ENCODE peak calls at places on chromosomes 1 and 21, in five cellular contexts. N is Peyer's patch, P is HCT116, B is stomach, U is spleen. O is an unnamed sample.

GRCh38 chr1:25804964-25805862 is 5.2 kb downstream of the SELENON start:
- DNase-seq in N (no peak), P (no peak), B (no peak), U (peak; percentile 52), O (no peak)

GRCh38 chr1:109253803-109254620 is 4.7 kb downstream of the CELSR2 start:
- DNase-seq in N (no peak), P (no peak), B (no peak), U (peak; percentile 57), O (no peak)

GRCh38 chr1:172545349-172546004 is 12.5 kb downstream of the SUCO start:
- DNase-seq in N (no peak), P (no peak), B (no peak), U (no peak), O (no peak)

GRCh38 chr1:109083495-109083894 is 7.1 kb upstream of the TMEM167B start:
- DNase-seq in N (no peak), P (no peak), B (no peak), U (no peak), O (no peak)

GRCh38 chr1:66686406-66686805 is 65.9 kb upstream of the DYNLT5 start:
- DNase-seq in N (no peak), P (no peak), B (no peak), U (no peak), O (no peak)

GRCh38 chr1:239858058-239858457 is 233.6 kb upstream of the FMN2 start:
- DNase-seq in N (no peak), P (no peak), B (no peak), U (no peak), O (no peak)

GRCh38 chr21:44959376-44960091 is 19.7 kb downstream of the SLX9 start:
- DNase-seq in N (no peak), P (no peak), B (no peak), U (peak; percentile 73), O (no peak)

GRCh38 chr1:14891991-14892390 is 261.6 kb upstream of the TMEM51 start:
- DNase-seq in N (no peak), P (no peak), B (no peak), U (no peak), O (peak; percentile 72)

GRCh38 chr1:211648980-211649934 is 26.2 kb downstream of the NEK2 start:
- DNase-seq in N (peak; percentile 39), P (no peak), B (peak; percentile 68), U (peak; percentile 84), O (peak; percentile 73)

GRCh38 chr1:35398739-35399138 is 130.2 kb downstream of the ZMYM4 start:
- DNase-seq in N (no peak), P (no peak), B (no peak), U (no peak), O (no peak)

GRCh38 chr1:42952353-42953001 is 6.2 kb downstream of the SLC2A1 start:
- DNase-seq in N (peak; percentile 83), P (no peak), B (no peak), U (peak; percentile 91), O (no peak)

GRCh38 chr1:152107289-152107983 is 7.8 kb downstream of the TCHH start:
- DNase-seq in N (no peak), P (peak; percentile 68), B (no peak), U (no peak), O (no peak)

GRCh38 chr1:77245724-77246294 is 26.6 kb upstream of the PIGK start:
- DNase-seq in N (no peak), P (no peak), B (no peak), U (no peak), O (no peak)

GRCh38 chr21:39613029-39613934 is 542 bp downstream of the B3GALT5 start:
- DNase-seq in N (no peak), P (no peak), B (no peak), U (no peak), O (no peak)

GRCh38 chr1:244056602-244057001 is 5.5 kb downstream of the ZBTB18 start:
- DNase-seq in N (no peak), P (no peak), B (no peak), U (no peak), O (no peak)

GRCh38 chr1:16922885-16923431 is 1.2 kb downstream of the CROCC start:
- DNase-seq in N (no peak), P (no peak), B (no peak), U (peak; percentile 61), O (peak; percentile 86)

GRCh38 chr1:67053535-67053784 is 488 bp downstream of the SLC35D1 start:
- DNase-seq in N (peak; percentile 39), P (no peak), B (peak; percentile 76), U (no peak), O (peak; percentile 77)

GRCh38 chr1:1230656-1231399 is 973 bp downstream of the SDF4 start:
- DNase-seq in N (no peak), P (peak; percentile 45), B (no peak), U (no peak), O (no peak)

GRCh38 chr1:94020764-94021579 is 100.0 kb downstream of the ABCA4 start:
- DNase-seq in N (no peak), P (no peak), B (no peak), U (no peak), O (no peak)

GRCh38 chr1:70143052-70143659 is 62.2 kb downstream of the LRRC40 start:
- DNase-seq in N (no peak), P (no peak), B (no peak), U (no peak), O (no peak)

GRCh38 chr1:938711-939504 is 15.2 kb downstream of the SAMD11 start:
- DNase-seq in N (no peak), P (no peak), B (no peak), U (no peak), O (no peak)

GRCh38 chr1:170273556-170274501 is 128.1 kb downstream of the NTMT2 start:
- DNase-seq in N (no peak), P (no peak), B (no peak), U (no peak), O (no peak)

GRCh38 chr1:172642970-172643369 is 15.9 kb upstream of the FASLG start:
- DNase-seq in N (no peak), P (no peak), B (no peak), U (no peak), O (peak; percentile 22)

GRCh38 chr1:225963735-225964530 is 22.9 kb upstream of the LEFTY2 start:
- DNase-seq in N (peak; percentile 5), P (no peak), B (no peak), U (peak; percentile 21), O (no peak)

GRCh38 chr1:243559575-243560172 is 290.4 kb downstream of the AKT3 start:
- DNase-seq in N (no peak), P (no peak), B (no peak), U (no peak), O (no peak)

GRCh38 chr1:236861560-236862230 is 66.6 kb downstream of the MTR start:
- DNase-seq in N (no peak), P (no peak), B (no peak), U (no peak), O (no peak)

GRCh38 chr21:28521932-28522826 is 470.5 kb downstream of the LTN1 start:
- DNase-seq in N (no peak), P (no peak), B (no peak), U (no peak), O (no peak)

GRCh38 chr1:155966135-155966534 is 12.2 kb downstream of the ARHGEF2 start:
- DNase-seq in N (no peak), P (no peak), B (no peak), U (no peak), O (no peak)

GRCh38 chr1:29513357-29513756 is 277.0 kb downstream of the PTPRU start:
- DNase-seq in N (no peak), P (peak; percentile 84), B (peak; percentile 51), U (peak; percentile 44), O (peak; percentile 29)

GRCh38 chr1:143720087-143721023 is 251.4 kb downstream of the FAM72C start:
- DNase-seq in N (no peak), P (no peak), B (no peak), U (peak; percentile 87), O (peak; percentile 4)

GRCh38 chr1:61842863-61843514 is 100.7 kb downstream of the PATJ start:
- DNase-seq in N (no peak), P (no peak), B (no peak), U (no peak), O (no peak)

GRCh38 chr1:178774263-178774662 is 49.2 kb downstream of the RALGPS2 start:
- DNase-seq in N (no peak), P (no peak), B (no peak), U (no peak), O (no peak)

GRCh38 chr1:185488673-185489311 is 171.7 kb upstream of the IVNS1ABP start:
- DNase-seq in N (no peak), P (no peak), B (peak; percentile 38), U (peak; percentile 72), O (peak; percentile 41)

GRCh38 chr1:10140981-10141380 is 69.4 kb upstream of the KIF1B start:
- DNase-seq in N (no peak), P (no peak), B (no peak), U (no peak), O (no peak)

GRCh38 chr1:119080586-119080985 is 59.9 kb downstream of the WARS2 start:
- DNase-seq in N (no peak), P (no peak), B (no peak), U (no peak), O (peak; percentile 31)

GRCh38 chr1:54227836-54228435 is 28.0 kb downstream of the MRPL37 start:
- DNase-seq in N (no peak), P (no peak), B (no peak), U (peak; percentile 59), O (no peak)
- TF ChIP-seq POLR2A in N (no peak), P (no peak), B (no peak), U (no peak), O (no peak)

GRCh38 chr1:50139339-50139738 is 30.6 kb downstream of the ELAVL4 start:
- DNase-seq in N (no peak), P (no peak), B (no peak), U (no peak), O (no peak)
- H3K27me3 ChIP-seq in N (no peaks in the 10 kb centered on the region), P (peaks cover 23% of the 10 kb centered on the region), B (no peaks in the 10 kb centered on the region), U (no peaks in the 10 kb centered on the region), O (no peaks in the 10 kb centered on the region)

DNA sequence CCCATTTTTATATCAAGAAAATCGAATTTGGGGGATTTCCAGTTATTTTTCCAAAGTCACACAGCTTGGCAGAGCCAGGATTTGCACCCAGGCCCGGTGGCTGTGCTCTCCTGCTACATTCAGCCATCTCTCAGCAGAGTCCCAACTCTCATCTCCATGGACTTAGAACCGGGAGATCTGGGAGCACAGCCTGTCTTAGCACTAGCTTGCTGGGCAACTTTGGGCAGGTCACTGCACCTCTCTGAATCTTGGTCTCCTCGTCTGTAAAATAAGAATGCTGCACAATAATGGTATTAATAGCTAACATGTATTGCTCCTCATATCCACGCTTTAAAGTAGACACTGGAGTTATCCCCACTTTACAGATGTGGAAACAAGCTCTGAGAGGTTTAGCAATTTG is 47.8 kb upstream of the PAX7 start:
- DNase-seq in N (no peak), P (no peak), B (no peak), U (no peak), O (no peak)
- H3K27ac ChIP-seq in N (no peak overlapping the region), P (no peak overlapping the region), B (no peak overlapping the region), U (no peak overlapping the region), O (no peak overlapping the region)

DNA sequence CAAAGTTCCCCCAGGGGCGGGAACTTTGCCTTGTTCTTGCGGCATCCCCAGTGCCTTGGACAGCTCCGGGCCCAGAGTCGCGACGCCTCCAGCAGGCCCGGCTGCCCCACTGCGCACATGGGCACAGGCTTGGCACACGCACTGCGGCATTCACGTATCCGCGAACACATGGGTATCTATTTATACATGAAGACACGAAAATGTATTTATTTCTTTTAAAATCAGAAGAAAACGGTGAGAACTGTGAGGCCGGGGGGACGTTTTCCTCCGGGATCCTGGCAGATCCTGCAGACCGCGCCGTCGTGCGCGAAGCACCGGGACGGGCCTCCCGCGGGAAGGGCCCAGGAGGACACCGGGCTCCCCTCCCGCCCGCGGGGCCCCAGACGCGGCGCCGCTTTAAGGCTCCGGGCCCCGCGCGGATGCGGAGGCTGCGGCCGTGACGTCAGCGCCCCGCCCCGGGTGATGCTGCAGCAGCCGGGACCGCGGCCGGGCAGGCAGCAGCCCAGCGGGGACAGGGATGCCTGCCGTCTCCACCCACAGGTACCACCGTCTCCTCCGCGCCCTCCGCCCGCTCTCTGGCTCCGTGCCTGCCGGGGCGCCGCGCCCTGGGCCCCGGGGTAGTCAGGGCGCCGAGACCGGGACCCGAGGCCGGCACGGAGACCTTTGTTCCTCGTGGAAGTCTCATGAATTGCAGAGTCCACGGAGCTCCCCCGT is at the start of gene SLC45A1:
- DNase-seq in N (peak; percentile 75), P (peak; percentile 29), B (peak; percentile 82), U (peak; percentile 94), O (peak; percentile 55)
- TF ChIP-seq POLR2A in N (peak; percentile 34), P (no peak), B (no peak), U (no peak), O (no peak)

O was measured in body of pancreas.